ENCODE peak calls at places on chromosomes 1 and 21, in ten cellular contexts. K is left cardiac atrium, N is GM23338, I is neural progenitor cell, S is EL, D is memory B cell, X is NCI-H1417, O is MM.1S, M is LoVo, P is NCI-H1092 treated with DMSO at 0.1 percent for 48 hours. B is an unnamed sample.

GRCh38 chr1:169812131-169812530 is 17.4 kb upstream of the METTL18 start:
- DNase-seq in N (no peak), D (no peak), I (no peak), S (no peak), O (no peak), P (no peak), M (no peak), X (no peak), K (no peak), B (no peak)

GRCh38 chr1:18110968-18111367 is 3.4 kb downstream of the IGSF21 start:
- DNase-seq in M (no peak), I (peak; percentile 71), O (no peak), S (no peak), P (no peak), D (no peak), X (no peak), N (peak; percentile 56), K (no peak), B (no peak)

GRCh38 chr1:239765163-239765562 is 326.5 kb upstream of the FMN2 start:
- DNase-seq in I (no peak), M (no peak), P (no peak), X (no peak), D (no peak), N (peak; percentile 54), S (no peak), K (no peak), O (no peak), B (no peak)

GRCh38 chr21:34180826-34181359 is 107.5 kb downstream of the MRPS6 start:
- DNase-seq in M (no peak), S (no peak), I (peak; percentile 56), D (no peak), P (no peak), N (peak; percentile 36), O (no peak), X (no peak), K (no peak), B (no peak)

GRCh38 chr1:181208967-181209366 is 120.5 kb downstream of the IER5 start:
- DNase-seq in O (no peak), P (no peak), X (no peak), K (no peak), D (no peak), M (no peak), S (no peak), I (no peak), N (no peak), B (no peak)

GRCh38 chr1:211476200-211476849 is 15.6 kb downstream of the RD3 start:
- DNase-seq in S (peak; percentile 63), N (peak; percentile 87), K (peak; percentile 76), M (peak; percentile 69), I (peak; percentile 80), X (peak; percentile 21), O (peak; percentile 83), D (peak; percentile 69), P (peak; percentile 50), B (no peak)

GRCh38 chr1:28110555-28110954 is 22.1 kb upstream of the EYA3 start:
- DNase-seq in O (no peak), S (peak; percentile 54), X (no peak), I (no peak), P (no peak), K (no peak), N (no peak), D (no peak), M (no peak), B (no peak)

GRCh38 chr1:40948741-40949528 is 30.6 kb upstream of the CTPS1 start:
- DNase-seq in N (peak; percentile 90), D (no peak), X (peak; percentile 3), S (peak; percentile 88), O (peak; percentile 34), K (peak; percentile 42), I (peak; percentile 79), P (peak; percentile 70), M (peak; percentile 25), B (no peak)

GRCh38 chr1:45037456-45037855 is 25.4 kb downstream of the UROD start:
- DNase-seq in D (no peak), X (no peak), S (peak; percentile 16), I (no peak), M (peak; percentile 36), N (no peak), O (no peak), K (no peak), P (no peak), B (no peak)

GRCh38 chr21:37507716-37508115 is 141.1 kb downstream of the DYRK1A start:
- DNase-seq in S (no peak), O (peak; percentile 88), D (no peak), X (no peak), I (no peak), K (no peak), N (no peak), M (no peak), P (no peak), B (no peak)

GRCh38 chr1:226482196-226482595 is 66.4 kb upstream of the STUM start:
- DNase-seq in M (no peak), O (no peak), S (no peak), N (no peak), D (no peak), K (no peak), X (no peak), P (no peak), I (no peak), B (no peak)

GRCh38 chr1:46183119-46183842 is 7.0 kb upstream of the P3R3URF start:
- DNase-seq in D (no peak), M (peak; percentile 98), S (peak; percentile 98), N (peak; percentile 26), I (no peak), X (peak; percentile 60), O (no peak), K (peak; percentile 76), P (peak; percentile 33), B (peak; percentile 98)

GRCh38 chr1:15444476-15445389 is 6.5 kb downstream of the CTRC start:
- DNase-seq in I (no peak), X (no peak), M (no peak), N (no peak), D (no peak), P (no peak), O (no peak), K (no peak), S (no peak), B (no peak)

GRCh38 chr1:243727503-243728191 is 122.4 kb downstream of the AKT3 start:
- DNase-seq in N (no peak), O (peak; percentile 82), D (no peak), K (no peak), S (no peak), M (no peak), P (no peak), I (no peak), X (no peak), B (no peak)

GRCh38 chr1:2381741-2382620 is 9.4 kb downstream of the MORN1 start:
- DNase-seq in N (peak; percentile 89), K (peak; percentile 89), M (peak; percentile 20), D (peak; percentile 81), X (peak; percentile 65), P (no peak), I (peak; percentile 89), O (peak; percentile 45), S (peak; percentile 75), B (peak; percentile 71)

GRCh38 chr1:221294244-221294643 is 415.0 kb downstream of the HLX start:
- DNase-seq in P (no peak), K (no peak), O (no peak), D (no peak), X (no peak), I (no peak), N (no peak), S (peak; percentile 11), M (no peak), B (no peak)

GRCh38 chr1:155131285-155131684 is 3.6 kb downstream of the EFNA1 start:
- DNase-seq in D (no peak), I (no peak), O (no peak), S (no peak), M (no peak), X (no peak), P (no peak), N (no peak), K (peak; percentile 62), B (no peak)

GRCh38 chr1:31871703-31872102 is 55.9 kb upstream of the SPOCD1 start:
- DNase-seq in K (no peak), I (no peak), P (no peak), M (no peak), S (no peak), N (no peak), O (no peak), D (no peak), X (no peak), B (no peak)

GRCh38 chr1:100362821-100363466 is 10.6 kb downstream of the CDC14A start:
- DNase-seq in O (no peak), M (no peak), N (peak; percentile 65), I (peak; percentile 75), S (no peak), P (no peak), X (no peak), K (no peak), D (no peak), B (no peak)

GRCh38 chr1:63770381-63770780 is 3.4 kb upstream of the ROR1 start:
- DNase-seq in N (no peak), P (no peak), D (no peak), K (no peak), O (no peak), I (no peak), S (no peak), X (no peak), M (no peak), B (no peak)

GRCh38 chr1:15684468-15685283 is 556 bp downstream of the PLEKHM2 start:
- DNase-seq in I (peak; percentile 54), N (peak; percentile 54), P (peak; percentile 29), X (no peak), S (peak; percentile 35), O (peak; percentile 34), M (peak; percentile 18), D (peak; percentile 43), K (peak; percentile 60), B (no peak)

GRCh38 chr1:221122501-221122900 is 243.3 kb downstream of the HLX start:
- DNase-seq in X (no peak), D (no peak), O (no peak), M (no peak), P (no peak), S (no peak), I (no peak), N (no peak), K (no peak), B (no peak)

B was measured in RWPE2.